ENCODE peak calls at places on chromosomes 7 and 10, in five cellular contexts. J is T-helper 1 cell; W is GM13976; P is stimulated activated CD8-positive, alpha-beta memory T cell treated with anti-CD3 and anti-CD28 coated beads, Interleukin-4, amount 100 ng/mL, for 1 hour; R is cardiac fibroblast. C is an unnamed sample.

GRCh38 chr10:6602700-6603084 is 22.6 kb upstream of the PRKCQ start:
- DNase-seq in J (no peak), W (no peak), P (no peak), R (no peak), C (no peak)

GRCh38 chr10:29865700-29866355 is 193.6 kb downstream of the JCAD start:
- DNase-seq in J (no peak), W (no peak), P (no peak), R (no peak), C (no peak)

GRCh38 chr7:35875292-35875691 is 74.4 kb downstream of the SEPTIN7 start:
- DNase-seq in J (no peak), W (no peak), P (no peak), R (peak; percentile 83), C (peak; percentile 35)

GRCh38 chr7:102061354-102061945 is 225.2 kb upstream of the SH2B2 start:
- DNase-seq in J (no peak), W (no peak), P (no peak), R (no peak), C (no peak)

GRCh38 chr7:116546916-116547315 is 22.1 kb downstream of the CAV1 start:
- DNase-seq in J (no peak), W (no peak), P (no peak), R (peak; percentile 44), C (peak; percentile 59)

GRCh38 chr10:124384142-124384541 is 34.6 kb downstream of the OAT start:
- DNase-seq in J (no peak), W (no peak), P (no peak), R (peak; percentile 5), C (no peak)

GRCh38 chr7:75625868-75626267 is 112.9 kb downstream of the HIP1 start:
- DNase-seq in J (no peak), W (no peak), P (no peak), R (no peak), C (no peak)

GRCh38 chr7:3780525-3780924 is 479.5 kb downstream of the SDK1 start:
- DNase-seq in J (no peak), W (no peak), P (no peak), R (no peak), C (no peak)

GRCh38 chr7:17769918-17770317 is 170.4 kb downstream of the SNX13 start:
- DNase-seq in J (peak; percentile 47), W (peak; percentile 46), P (no peak), R (peak; percentile 85), C (peak; percentile 81)

GRCh38 chr7:18555120-18555519 is 59.6 kb downstream of the HDAC9 start:
- DNase-seq in J (no peak), W (no peak), P (no peak), R (peak; percentile 43), C (no peak)

GRCh38 chr7:30831227-30831626 is 60.0 kb downstream of the MINDY4 start:
- DNase-seq in J (no peak), W (no peak), P (no peak), R (no peak), C (no peak)

GRCh38 chr10:48636231-48636630 is 31.4 kb upstream of the ARHGAP22 start:
- DNase-seq in J (no peak), W (no peak), P (no peak), R (no peak), C (no peak)

GRCh38 chr7:93142127-93142526 is 6.1 kb downstream of the SAMD9L start:
- DNase-seq in J (no peak), W (no peak), P (no peak), R (peak; percentile 43), C (peak; percentile 4)

GRCh38 chr7:123635551-123636359 is 19.9 kb upstream of the LMOD2 start:
- DNase-seq in J (no peak), W (peak; percentile 22), P (no peak), R (peak; percentile 76), C (peak; percentile 68)

C was measured in fibroblast of mammary gland.